ENCODE peak calls at places on chromosome X, in five cellular contexts. U is GM03348, G is SJSA1, T is globus pallidus, P is cardiac muscle cell. F is an unnamed sample.

GRCh38 chrX:31336419-31336818 is 264.6 kb upstream of the FTHL17 start:
- DNase-seq in G (no peak), U (no peak), P (no peak), T (no peak), F (no peak)

GRCh38 chrX:130995351-130995967 is 62.7 kb upstream of the ARHGAP36 start:
- DNase-seq in U (no peak), T (no peak), G (no peak), P (no peak), F (no peak)

GRCh38 chrX:130728208-130728607 is 174.8 kb downstream of the ENOX2 start:
- DNase-seq in G (no peak), T (no peak), P (peak; percentile 29), U (peak; percentile 17), F (no peak)

GRCh38 chrX:95974885-95975284 is 709.8 kb upstream of the DIAPH2 start:
- DNase-seq in P (no peak), G (no peak), U (no peak), T (no peak), F (no peak)

GRCh38 chrX:103585421-103586313 is at the start of gene TCEAL4:
- DNase-seq in U (peak; percentile 68), G (peak; percentile 18), P (peak; percentile 63), T (peak; percentile 63), F (peak; percentile 41)

GRCh38 chrX:24479924-24480722 is 15.0 kb downstream of the PDK3 start:
- DNase-seq in P (no peak), G (peak; percentile 1), U (no peak), T (peak; percentile 25), F (no peak)

GRCh38 chrX:145817299-145817665 is 347 bp upstream of the SLITRK2 start:
- DNase-seq in P (peak; percentile 1), U (no peak), G (no peak), T (no peak), F (no peak)

GRCh38 chrX:69236641-69237040 is 71.4 kb upstream of the PJA1 start:
- DNase-seq in P (no peak), T (no peak), G (no peak), U (no peak), F (no peak)

GRCh38 chrX:17829526-17829925 is 31.6 kb downstream of the RAI2 start:
- DNase-seq in P (no peak), U (no peak), G (no peak), T (no peak), F (no peak)

GRCh38 chrX:12788645-12789044 is 2.6 kb upstream of the PRPS2 start:
- DNase-seq in U (no peak), P (no peak), T (no peak), G (no peak), F (no peak)

GRCh38 chrX:150766351-150767044 is 73.3 kb downstream of the MTMR1 start:
- DNase-seq in U (no peak), P (no peak), G (no peak), T (no peak), F (no peak)

GRCh38 chrX:101265869-101266428 is 25.2 kb downstream of the TAF7L start:
- DNase-seq in G (peak; percentile 5), T (no peak), P (peak; percentile 34), U (peak; percentile 23), F (no peak)

GRCh38 chrX:31181377-31182038 is 109.7 kb upstream of the FTHL17 start:
- DNase-seq in P (no peak), G (no peak), U (no peak), T (no peak), F (no peak)

GRCh38 chrX:23901065-23901464 is 6.7 kb downstream of the APOO start:
- DNase-seq in U (peak; percentile 16), T (no peak), G (peak; percentile 29), P (peak; percentile 68), F (no peak)

GRCh38 chrX:2514131-2514530 is 13.4 kb upstream of the DHRSX start:
- DNase-seq in G (no peak), P (no peak), T (no peak), U (no peak), F (no peak)

F was measured in NCI-H1694.